ENCODE peak calls at places on chromosomes 4 and X, in ten cellular contexts. H is testis, P is neural crest cell, R is heart right ventricle, C is keratinocyte, B is vagina, E is pancreas, G is heart left ventricle, J is fibroblast of pulmonary artery, N is body of pancreas. A is an unnamed sample.

GRCh38 chr4:148056879-148057278 is 325.0 kb downstream of the ARHGAP10 start:
- DNase-seq in H (peak; percentile 56), P (no peak), R (peak; percentile 52), C (peak; percentile 69), B (no peak), E (no peak), G (peak; percentile 75), J (peak; percentile 61), N (peak; percentile 66), A (peak; percentile 75)

GRCh38 chr4:93828830-93829530 is 427 bp downstream of the ATOH1 start:
- DNase-seq in H (no peak), P (peak; percentile 18), R (no peak), C (no peak), B (no peak), E (no peak), G (peak; percentile 20), J (no peak), N (no peak), A (no peak)

GRCh38 chr4:100875296-100876040 is 357.6 kb upstream of the EMCN start:
- DNase-seq in H (no peak), P (no peak), R (no peak), C (no peak), B (no peak), E (no peak), G (no peak), J (no peak), N (no peak), A (no peak)

GRCh38 chrX:153726286-153727107 is 1.8 kb downstream of the ABCD1 start:
- DNase-seq in H (peak; percentile 62), P (peak; percentile 44), R (peak; percentile 62), C (no peak), B (no peak), E (peak; percentile 59), G (peak; percentile 79), J (peak; percentile 34), N (peak; percentile 74), A (peak; percentile 56)

GRCh38 chrX:103637604-103638338 is 9.0 kb downstream of the TCEAL1 start:
- DNase-seq in H (no peak), P (no peak), R (no peak), C (no peak), B (no peak), E (no peak), G (no peak), J (no peak), N (no peak), A (peak; percentile 67)

GRCh38 chrX:150236304-150236703 is 126.8 kb upstream of the MAMLD1 start:
- DNase-seq in H (no peak), P (no peak), R (no peak), C (no peak), B (peak; percentile 37), E (no peak), G (no peak), J (no peak), N (no peak), A (no peak)

GRCh38 chrX:104621781-104622180 is 55.8 kb downstream of the IL1RAPL2 start:
- DNase-seq in H (no peak), P (no peak), R (no peak), C (no peak), B (no peak), E (no peak), G (no peak), J (no peak), N (no peak), A (no peak)

GRCh38 chrX:139196890-139197289 is 333.6 kb upstream of the F9 start:
- DNase-seq in H (no peak), P (no peak), R (no peak), C (no peak), B (no peak), E (no peak), G (no peak), J (no peak), N (no peak), A (no peak)

GRCh38 chr4:175953960-175954521 is 111.6 kb upstream of the WDR17 start:
- DNase-seq in H (no peak), P (no peak), R (no peak), C (no peak), B (no peak), E (no peak), G (no peak), J (no peak), N (no peak), A (no peak)

DNA sequence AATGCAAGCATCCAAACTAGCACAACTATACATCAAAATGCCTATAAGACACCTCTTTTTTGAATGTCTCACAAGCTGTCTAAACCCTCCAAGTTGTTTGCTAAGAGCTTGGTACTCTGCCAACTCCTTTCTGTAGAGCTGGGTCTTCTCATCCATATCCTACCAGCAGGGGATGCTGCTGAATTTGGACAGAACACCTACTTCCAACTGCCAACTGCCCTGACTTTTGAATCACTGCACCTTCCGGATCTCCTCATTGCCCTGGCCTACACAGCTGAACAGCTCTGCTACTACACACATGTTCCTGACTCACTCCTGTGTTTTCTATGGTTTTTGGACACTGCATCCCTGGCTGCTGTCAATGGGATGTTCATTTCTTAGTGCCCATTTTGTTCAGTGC is 18.7 kb downstream of the FAM184B start:
- DNase-seq in H (no peak), P (no peak), R (no peak), C (no peak), B (no peak), E (no peak), G (no peak), J (peak; percentile 68), N (no peak), A (peak; percentile 22)
- TF ChIP-seq CTCF in H (no peak), P (no peak), R (no peak), C (peak; percentile 63), B (no peak), E (no peak), G (no peak), J (peak; percentile 42), N (no peak), A (peak; percentile 21)

GRCh38 chrX:48475774-48476577 is at the start of gene FTSJ1:
- DNase-seq in H (peak; percentile 95), P (peak; percentile 59), R (peak; percentile 89), C (no peak), B (no peak), E (peak; percentile 90), G (peak; percentile 91), J (peak; percentile 94), N (peak; percentile 94), A (peak; percentile 95)
- TF ChIP-seq CTCF in H (no peak), P (no peak), R (no peak), C (no peak), B (no peak), E (no peak), G (no peak), J (no peak), N (no peak), A (no peak)

GRCh38 chr4:88054229-88054628 is 46.8 kb downstream of the PKD2 start:
- DNase-seq in H (no peak), P (no peak), R (no peak), C (no peak), B (no peak), E (no peak), G (no peak), J (no peak), N (no peak), A (no peak)

GRCh38 chr4:88058295-88058694 is 50.9 kb downstream of the PKD2 start:
- DNase-seq in H (no peak), P (no peak), R (no peak), C (no peak), B (no peak), E (no peak), G (no peak), J (no peak), N (no peak), A (no peak)

GRCh38 chr4:88059781-88060180 is 52.3 kb downstream of the PKD2 start:
- DNase-seq in H (no peak), P (no peak), R (no peak), C (no peak), B (no peak), E (no peak), G (no peak), J (no peak), N (no peak), A (no peak)

GRCh38 chr4:88060431-88060830 is 53.0 kb downstream of the PKD2 start:
- DNase-seq in H (no peak), P (no peak), R (no peak), C (no peak), B (no peak), E (no peak), G (no peak), J (no peak), N (no peak), A (peak; percentile 3)

DNA sequence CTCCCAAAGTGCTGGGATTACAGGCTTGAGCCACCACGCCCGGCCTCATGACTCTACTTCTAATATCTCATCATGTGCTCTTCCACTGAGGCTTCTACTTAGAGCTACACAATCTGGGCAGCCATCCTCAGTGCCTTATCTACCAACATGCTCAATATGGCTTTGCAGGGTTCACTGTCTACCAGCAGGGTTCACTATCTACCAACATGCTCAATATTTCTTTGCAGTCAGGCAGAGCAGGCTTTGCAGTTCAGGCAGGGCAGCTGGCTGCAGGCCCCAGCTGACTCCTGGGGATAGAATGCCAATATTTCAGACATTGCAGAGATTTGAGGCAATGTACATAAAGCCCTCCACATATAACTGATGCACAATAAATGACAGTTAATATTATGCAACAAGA is 47.5 kb downstream of the PKD2 start:
- DNase-seq in H (peak; percentile 62), P (peak; percentile 10), R (peak; percentile 29), C (no peak), B (no peak), E (no peak), G (peak; percentile 30), J (peak; percentile 44), N (peak; percentile 34), A (peak; percentile 59)
- TF ChIP-seq CTCF in H (peak; percentile 48), P (peak; percentile 63), R (peak; percentile 29), C (peak; percentile 58), B (no peak), E (peak; percentile 7), G (peak; percentile 47), J (peak; percentile 41), N (peak; percentile 42), A (peak; percentile 71)

GRCh38 chr4:136637071-136637777 is 895.1 kb downstream of the PCDH18 start:
- DNase-seq in H (peak; percentile 69), P (peak; percentile 44), R (no peak), C (no peak), B (no peak), E (no peak), G (no peak), J (peak; percentile 18), N (no peak), A (peak; percentile 8)
- TF ChIP-seq CTCF in H (no peak), P (peak; percentile 62), R (no peak), C (no peak), B (no peak), E (no peak), G (no peak), J (peak; percentile 47), N (peak; percentile 18), A (peak; percentile 50)

A was measured in astrocyte of the spinal cord.